ENCODE peak calls at places on chromosome 1, in six cellular contexts. One of them, this sample, is unnamed.

GRCh38 chr1:65512967-65513777 is 92.7 kb downstream of the LEPR start:
- DNase-seq in stomach: no peak
- DNase-seq in HCT116: no peak
- DNase-seq in spleen: no peak
- DNase-seq in endothelial cell of umbilical vein: peak; percentile 55
- DNase-seq in HepG2: no peak
- DNase-seq in this sample: no peak

GRCh38 chr1:224205438-224205840 is 22.4 kb downstream of the DEGS1 start:
- DNase-seq in stomach: no peak
- DNase-seq in HCT116: no peak
- DNase-seq in spleen: no peak
- DNase-seq in endothelial cell of umbilical vein: peak; percentile 89
- DNase-seq in HepG2: peak; percentile 7
- DNase-seq in this sample: no peak

GRCh38 chr1:171913385-171913784 is 72.1 kb downstream of the DNM3 start:
- DNase-seq in stomach: no peak
- DNase-seq in HCT116: peak; percentile 59
- DNase-seq in spleen: no peak
- DNase-seq in endothelial cell of umbilical vein: peak; percentile 56
- DNase-seq in HepG2: peak; percentile 5
- DNase-seq in this sample: peak; percentile 41

GRCh38 chr1:117615474-117615873 is 9.6 kb downstream of the TENT5C start:
- DNase-seq in stomach: no peak
- DNase-seq in HCT116: no peak
- DNase-seq in spleen: peak; percentile 80
- DNase-seq in endothelial cell of umbilical vein: no peak
- DNase-seq in HepG2: no peak
- DNase-seq in this sample: peak; percentile 28

GRCh38 chr1:151596166-151596933 is 15.5 kb upstream of the SNX27 start:
- DNase-seq in stomach: no peak
- DNase-seq in HCT116: no peak
- DNase-seq in spleen: no peak
- DNase-seq in endothelial cell of umbilical vein: peak; percentile 57
- DNase-seq in HepG2: peak; percentile 50
- DNase-seq in this sample: no peak

GRCh38 chr1:21175670-21176581 is 771 bp downstream of the EIF4G3 start:
- DNase-seq in stomach: peak; percentile 37
- DNase-seq in HCT116: no peak
- DNase-seq in spleen: peak; percentile 91
- DNase-seq in endothelial cell of umbilical vein: peak; percentile 51
- DNase-seq in HepG2: no peak
- DNase-seq in this sample: peak; percentile 92

GRCh38 chr1:215824245-215824644 is 257.1 kb downstream of the KCTD3 start:
- DNase-seq in stomach: no peak
- DNase-seq in HCT116: no peak
- DNase-seq in spleen: no peak
- DNase-seq in endothelial cell of umbilical vein: no peak
- DNase-seq in HepG2: no peak
- DNase-seq in this sample: no peak

GRCh38 chr1:112637257-112638108 is 17.9 kb downstream of the CAPZA1 start:
- DNase-seq in stomach: no peak
- DNase-seq in HCT116: no peak
- DNase-seq in spleen: no peak
- DNase-seq in endothelial cell of umbilical vein: no peak
- DNase-seq in HepG2: peak; percentile 80
- DNase-seq in this sample: no peak

GRCh38 chr1:99685516-99686180 is 39.7 kb downstream of the PALMD start:
- DNase-seq in stomach: peak; percentile 80
- DNase-seq in HCT116: peak; percentile 57
- DNase-seq in spleen: no peak
- DNase-seq in endothelial cell of umbilical vein: peak; percentile 95
- DNase-seq in HepG2: peak; percentile 53
- DNase-seq in this sample: no peak

GRCh38 chr1:2330511-2331199 is 60.7 kb downstream of the MORN1 start:
- DNase-seq in stomach: no peak
- DNase-seq in HCT116: no peak
- DNase-seq in spleen: no peak
- DNase-seq in endothelial cell of umbilical vein: no peak
- DNase-seq in HepG2: peak; percentile 69
- DNase-seq in this sample: no peak

GRCh38 chr1:19064906-19065450 is 108.5 kb upstream of the IFFO2 start:
- DNase-seq in stomach: no peak
- DNase-seq in HCT116: no peak
- DNase-seq in spleen: no peak
- DNase-seq in endothelial cell of umbilical vein: no peak
- DNase-seq in HepG2: no peak
- DNase-seq in this sample: no peak

GRCh38 chr1:240608707-240609106 is 3.2 kb downstream of the GREM2 start:
- DNase-seq in stomach: no peak
- DNase-seq in HCT116: no peak
- DNase-seq in spleen: no peak
- DNase-seq in endothelial cell of umbilical vein: no peak
- DNase-seq in HepG2: no peak
- DNase-seq in this sample: no peak

GRCh38 chr1:9410737-9411297 is 118.1 kb downstream of the SPSB1 start:
- DNase-seq in stomach: no peak
- DNase-seq in HCT116: peak; percentile 22
- DNase-seq in spleen: no peak
- DNase-seq in endothelial cell of umbilical vein: peak; percentile 65
- DNase-seq in HepG2: peak; percentile 39
- DNase-seq in this sample: peak; percentile 25

GRCh38 chr1:210633636-210634035 is 304.9 kb downstream of the HHAT start:
- DNase-seq in stomach: no peak
- DNase-seq in HCT116: no peak
- DNase-seq in spleen: no peak
- DNase-seq in endothelial cell of umbilical vein: no peak
- DNase-seq in HepG2: no peak
- DNase-seq in this sample: no peak

GRCh38 chr1:15426492-15427279 is 11.6 kb upstream of the CTRC start:
- DNase-seq in stomach: no peak
- DNase-seq in HCT116: no peak
- DNase-seq in spleen: no peak
- DNase-seq in endothelial cell of umbilical vein: no peak
- DNase-seq in HepG2: no peak
- DNase-seq in this sample: no peak

GRCh38 chr1:8040586-8040985 is 14.5 kb upstream of the ERRFI1 start:
- DNase-seq in stomach: peak; percentile 91
- DNase-seq in HCT116: peak; percentile 99
- DNase-seq in spleen: no peak
- DNase-seq in endothelial cell of umbilical vein: peak; percentile 98
- DNase-seq in HepG2: peak; percentile 96
- DNase-seq in this sample: peak; percentile 92

GRCh38 chr1:64435000-64435399 is 34.9 kb upstream of the CACHD1 start:
- DNase-seq in stomach: no peak
- DNase-seq in HCT116: no peak
- DNase-seq in spleen: no peak
- DNase-seq in endothelial cell of umbilical vein: no peak
- DNase-seq in HepG2: no peak
- DNase-seq in this sample: no peak

GRCh38 chr1:192575499-192576189 is at the start of gene RGS1:
- DNase-seq in stomach: peak; percentile 56
- DNase-seq in HCT116: no peak
- DNase-seq in spleen: peak; percentile 70
- DNase-seq in endothelial cell of umbilical vein: no peak
- DNase-seq in HepG2: no peak
- DNase-seq in this sample: peak; percentile 43
- TF ChIP-seq POLR2AphosphoS5 in stomach: peak; percentile 29
- TF ChIP-seq POLR2AphosphoS5 in HCT116: no peak
- TF ChIP-seq POLR2AphosphoS5 in spleen: peak; percentile 99
- TF ChIP-seq POLR2AphosphoS5 in endothelial cell of umbilical vein: no peak
- TF ChIP-seq POLR2AphosphoS5 in HepG2: no peak
- TF ChIP-seq POLR2AphosphoS5 in this sample: peak; percentile 74

GRCh38 chr1:1024421-1025415 is 4.8 kb downstream of the AGRN start:
- DNase-seq in stomach: peak; percentile 76
- DNase-seq in HCT116: peak; percentile 51
- DNase-seq in spleen: no peak
- DNase-seq in endothelial cell of umbilical vein: no peak
- DNase-seq in HepG2: peak; percentile 56
- DNase-seq in this sample: peak; percentile 84
- H3K4me3 ChIP-seq in stomach: peak overlapping the region; percentile 31
- H3K4me3 ChIP-seq in HCT116: peak overlapping the region; percentile 15
- H3K4me3 ChIP-seq in spleen: no peak overlapping the region
- H3K4me3 ChIP-seq in endothelial cell of umbilical vein: no peak overlapping the region
- H3K4me3 ChIP-seq in HepG2: no peak overlapping the region
- H3K4me3 ChIP-seq in this sample: peak overlapping the region; percentile 44

GRCh38 chr1:12528021-12528852 is 89.8 kb downstream of the DHRS3 start:
- DNase-seq in stomach: peak; percentile 99
- DNase-seq in HCT116: no peak
- DNase-seq in spleen: peak; percentile 71
- DNase-seq in endothelial cell of umbilical vein: no peak
- DNase-seq in HepG2: peak; percentile 98
- DNase-seq in this sample: peak; percentile 93
- TF ChIP-seq POLR2AphosphoS5 in stomach: peak; percentile 31
- TF ChIP-seq POLR2AphosphoS5 in HCT116: no peak
- TF ChIP-seq POLR2AphosphoS5 in spleen: no peak
- TF ChIP-seq POLR2AphosphoS5 in endothelial cell of umbilical vein: no peak
- TF ChIP-seq POLR2AphosphoS5 in HepG2: no peak
- TF ChIP-seq POLR2AphosphoS5 in this sample: peak; percentile 9

GRCh38 chr1:37731312-37732019 is 33.5 kb downstream of the EPHA10 start:
- DNase-seq in stomach: no peak
- DNase-seq in HCT116: no peak
- DNase-seq in spleen: peak; percentile 36
- DNase-seq in endothelial cell of umbilical vein: no peak
- DNase-seq in HepG2: no peak
- DNase-seq in this sample: no peak

GRCh38 chr1:37739222-37739621 is 25.7 kb downstream of the EPHA10 start:
- DNase-seq in stomach: no peak
- DNase-seq in HCT116: peak; percentile 77
- DNase-seq in spleen: no peak
- DNase-seq in endothelial cell of umbilical vein: no peak
- DNase-seq in HepG2: peak; percentile 69
- DNase-seq in this sample: no peak

GRCh38 chr1:37732111-37732780 is 32.7 kb downstream of the EPHA10 start:
- DNase-seq in stomach: no peak
- DNase-seq in HCT116: no peak
- DNase-seq in spleen: no peak
- DNase-seq in endothelial cell of umbilical vein: no peak
- DNase-seq in HepG2: peak; percentile 81
- DNase-seq in this sample: no peak

DNA sequence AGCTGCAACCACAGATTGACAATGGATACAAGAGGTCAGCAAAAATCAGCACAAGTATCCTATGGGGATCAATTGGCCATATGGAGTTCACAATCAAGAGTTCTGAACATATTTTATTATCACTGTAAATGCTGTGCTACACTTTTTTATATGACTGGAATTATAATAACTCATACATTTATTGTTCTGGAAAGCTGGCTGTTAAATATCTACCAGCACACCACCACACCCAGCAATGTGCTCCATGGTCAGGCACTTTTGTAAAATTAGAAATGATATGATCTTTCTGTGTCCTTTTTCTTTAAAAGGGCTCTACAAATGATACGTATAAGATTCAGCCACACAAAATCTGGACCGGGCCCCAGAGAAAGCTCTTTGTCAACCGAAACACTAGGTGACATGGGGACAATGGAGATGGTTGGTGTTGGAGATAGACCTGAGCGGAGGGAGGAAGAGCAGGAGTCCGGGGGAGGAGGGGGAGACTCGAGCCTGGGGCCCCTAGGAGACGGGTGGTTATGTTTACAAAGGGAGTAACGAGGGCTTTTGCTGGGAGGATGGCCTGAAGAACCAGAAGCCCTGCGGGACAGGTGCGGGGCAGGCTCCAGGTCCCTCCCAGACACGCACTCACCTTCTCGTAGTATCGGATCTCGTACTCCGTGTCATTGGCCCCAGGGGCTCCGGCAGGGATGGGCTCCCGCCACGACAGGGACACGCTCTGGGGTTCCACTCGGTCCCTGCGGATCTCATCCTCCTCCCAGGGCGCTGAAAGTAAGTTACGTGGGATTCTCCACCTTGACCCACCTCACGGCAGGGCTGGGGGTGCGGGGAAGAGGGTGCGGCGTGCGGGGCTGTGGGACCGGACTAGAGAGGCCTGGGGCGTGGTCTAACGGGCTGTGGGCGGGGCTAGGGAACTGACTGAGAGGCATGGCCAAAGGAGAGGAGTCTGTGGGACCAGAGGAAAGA is 30.0 kb downstream of the EPHA10 start:
- DNase-seq in stomach: no peak
- DNase-seq in HCT116: no peak
- DNase-seq in spleen: no peak
- DNase-seq in endothelial cell of umbilical vein: no peak
- DNase-seq in HepG2: no peak
- DNase-seq in this sample: no peak
- H3K4me3 ChIP-seq in stomach: peak overlapping the region; percentile 17
- H3K4me3 ChIP-seq in HCT116: no peak overlapping the region
- H3K4me3 ChIP-seq in spleen: no peak overlapping the region
- H3K4me3 ChIP-seq in endothelial cell of umbilical vein: no peak overlapping the region
- H3K4me3 ChIP-seq in HepG2: no peak overlapping the region
- H3K4me3 ChIP-seq in this sample: no peak overlapping the region

DNA sequence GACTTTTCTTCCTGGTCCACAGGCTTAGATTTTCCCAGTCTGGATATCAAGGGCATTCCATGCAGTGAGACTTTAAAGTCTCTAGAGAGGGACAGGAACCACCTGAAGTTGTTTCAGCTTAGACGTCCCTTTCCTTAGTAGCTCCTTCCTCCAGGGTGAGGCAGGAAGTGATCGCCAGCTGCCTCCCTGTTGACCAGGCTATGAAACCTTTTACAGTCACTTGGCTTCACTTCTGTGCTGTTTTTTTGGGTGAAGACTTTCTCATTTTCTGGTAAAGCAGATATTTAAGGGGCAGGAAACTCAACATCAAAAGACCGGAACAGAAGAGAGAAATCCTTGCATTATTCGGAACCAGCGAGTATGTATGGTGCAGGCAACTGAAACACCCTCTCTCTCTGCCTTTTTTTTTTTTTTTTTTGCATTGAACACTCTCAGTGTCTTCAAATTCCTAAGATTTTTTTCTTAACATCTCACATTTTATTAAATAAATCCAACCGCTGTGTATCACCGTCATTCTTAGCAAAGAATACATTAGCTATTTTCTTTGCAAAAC is 234.6 kb upstream of the IRF2BP2 start:
- DNase-seq in stomach: no peak
- DNase-seq in HCT116: no peak
- DNase-seq in spleen: no peak
- DNase-seq in endothelial cell of umbilical vein: peak; percentile 94
- DNase-seq in HepG2: no peak
- DNase-seq in this sample: no peak
- TF ChIP-seq POLR2AphosphoS5 in stomach: no peak
- TF ChIP-seq POLR2AphosphoS5 in HCT116: no peak
- TF ChIP-seq POLR2AphosphoS5 in spleen: no peak
- TF ChIP-seq POLR2AphosphoS5 in endothelial cell of umbilical vein: peak; percentile 68
- TF ChIP-seq POLR2AphosphoS5 in HepG2: no peak
- TF ChIP-seq POLR2AphosphoS5 in this sample: peak; percentile 28

GRCh38 chr1:78652019-78652560 is 2.5 kb downstream of the IFI44 start:
- DNase-seq in stomach: no peak
- DNase-seq in HCT116: no peak
- DNase-seq in spleen: peak; percentile 69
- DNase-seq in endothelial cell of umbilical vein: no peak
- DNase-seq in HepG2: no peak
- DNase-seq in this sample: no peak

GRCh38 chr1:78649628-78650027 is at the start of gene IFI44:
- DNase-seq in stomach: peak; percentile 90
- DNase-seq in HCT116: no peak
- DNase-seq in spleen: peak; percentile 85
- DNase-seq in endothelial cell of umbilical vein: peak; percentile 93
- DNase-seq in HepG2: no peak
- DNase-seq in this sample: no peak

GRCh38 chr1:78647238-78647637 is 2.4 kb upstream of the IFI44 start:
- DNase-seq in stomach: no peak
- DNase-seq in HCT116: no peak
- DNase-seq in spleen: no peak
- DNase-seq in endothelial cell of umbilical vein: no peak
- DNase-seq in HepG2: no peak
- DNase-seq in this sample: no peak

GRCh38 chr1:78650114-78650513 is 483 bp downstream of the IFI44 start:
- DNase-seq in stomach: no peak
- DNase-seq in HCT116: no peak
- DNase-seq in spleen: no peak
- DNase-seq in endothelial cell of umbilical vein: peak; percentile 33
- DNase-seq in HepG2: no peak
- DNase-seq in this sample: no peak

GRCh38 chr1:78651247-78651646 is 1.6 kb downstream of the IFI44 start:
- DNase-seq in stomach: no peak
- DNase-seq in HCT116: no peak
- DNase-seq in spleen: peak; percentile 77
- DNase-seq in endothelial cell of umbilical vein: peak; percentile 37
- DNase-seq in HepG2: no peak
- DNase-seq in this sample: peak; percentile 29
- H3K4me3 ChIP-seq in stomach: peak overlapping the region; percentile 37
- H3K4me3 ChIP-seq in HCT116: no peak overlapping the region
- H3K4me3 ChIP-seq in spleen: peak overlapping the region; percentile 49
- H3K4me3 ChIP-seq in endothelial cell of umbilical vein: no peak overlapping the region
- H3K4me3 ChIP-seq in HepG2: no peak overlapping the region
- H3K4me3 ChIP-seq in this sample: peak overlapping the region; percentile 10